ENCODE peak calls at places on chromosomes 3 and 15, in five cellular contexts. V is NB4, F is HFF-Myc, T is foreskin fibroblast, L is cardiac muscle cell. I is an unnamed sample.

GRCh38 chr15:87032291-87032690 is 952.6 kb downstream of the AGBL1 start:
- DNase-seq in V (no peak), F (no peak), T (no peak), L (no peak), I (no peak)

GRCh38 chr3:39000008-39000450 is 51.7 kb downstream of the SCN11A start:
- DNase-seq in V (peak), F (peak), T (peak), L (peak), I (peak)

GRCh38 chr15:55221090-55222011 is 24.6 kb upstream of the RSL24D1 start:
- DNase-seq in V (peak), F (peak), T (peak), L (peak), I (peak)

GRCh38 chr3:112699436-112699978 is 58.6 kb upstream of the CCDC80 start:
- DNase-seq in V (no peak), F (no peak), T (peak), L (no peak), I (no peak)

GRCh38 chr3:130841357-130841756 is 52.5 kb upstream of the ATP2C1 start:
- DNase-seq in V (no peak), F (no peak), T (no peak), L (no peak), I (no peak)

GRCh38 chr3:175410251-175410650 is 551.1 kb downstream of the NAALADL2 start:
- DNase-seq in V (no peak), F (peak), T (peak), L (no peak), I (no peak)

GRCh38 chr3:177754508-177754921 is 557.2 kb upstream of the TBL1XR1 start:
- DNase-seq in V (no peak), F (no peak), T (no peak), L (no peak), I (no peak)

GRCh38 chr3:14424711-14425573 is 22.5 kb downstream of the SLC6A6 start:
- DNase-seq in V (peak), F (no peak), T (peak), L (no peak), I (no peak)

GRCh38 chr15:74829991-74830390 is 3.6 kb downstream of the CPLX3 start:
- DNase-seq in V (no peak), F (no peak), T (no peak), L (no peak), I (no peak)

GRCh38 chr3:192273611-192274010 is 453.7 kb downstream of the FGF12 start:
- DNase-seq in V (no peak), F (no peak), T (no peak), L (no peak), I (no peak)

GRCh38 chr3:12522721-12523120 is 22.6 kb downstream of the MKRN2OS start:
- DNase-seq in V (no peak), F (no peak), T (no peak), L (no peak), I (no peak)

GRCh38 chr3:145704020-145704419 is 457.0 kb downstream of the PLOD2 start:
- DNase-seq in V (no peak), F (no peak), T (peak), L (no peak), I (no peak)

GRCh38 chr15:70281811-70282307 is 184.1 kb upstream of the TLE3 start:
- DNase-seq in V (peak), F (no peak), T (peak), L (no peak), I (no peak)

GRCh38 chr15:93566777-93567176 is 477.8 kb upstream of the RGMA start:
- DNase-seq in V (peak), F (no peak), T (no peak), L (no peak), I (no peak)

GRCh38 chr3:153087595-153088566 is 74.1 kb upstream of the RAP2B start:
- DNase-seq in V (no peak), F (peak), T (peak), L (no peak), I (peak)

GRCh38 chr15:31070867-31071266 is 30.7 kb downstream of the TRPM1 start:
- DNase-seq in V (no peak), F (no peak), T (no peak), L (no peak), I (no peak)

GRCh38 chr3:157527471-157527881 is 24.3 kb upstream of the VEPH1 start:
- DNase-seq in V (no peak), F (no peak), T (peak), L (no peak), I (no peak)

GRCh38 chr3:45795882-45796765 is at the start of gene SLC6A20:
- DNase-seq in V (no peak), F (no peak), T (peak), L (peak), I (no peak)

GRCh38 chr3:79766474-79767193 is 1.2 kb downstream of the ROBO1 start:
- DNase-seq in V (no peak), F (no peak), T (no peak), L (peak), I (no peak)

GRCh38 chr15:79091204-79091867 is 756 bp upstream of the RASGRF1 start:
- DNase-seq in V (peak), F (no peak), T (peak), L (peak), I (no peak)

GRCh38 chr3:196694202-196694638 is 17.8 kb downstream of the CEP19 start:
- DNase-seq in V (peak), F (no peak), T (peak), L (no peak), I (no peak)
- TF ChIP-seq CTCF in V (no peak), F (no peak), T (no peak), L (no peak), I (no peak)

DNA sequence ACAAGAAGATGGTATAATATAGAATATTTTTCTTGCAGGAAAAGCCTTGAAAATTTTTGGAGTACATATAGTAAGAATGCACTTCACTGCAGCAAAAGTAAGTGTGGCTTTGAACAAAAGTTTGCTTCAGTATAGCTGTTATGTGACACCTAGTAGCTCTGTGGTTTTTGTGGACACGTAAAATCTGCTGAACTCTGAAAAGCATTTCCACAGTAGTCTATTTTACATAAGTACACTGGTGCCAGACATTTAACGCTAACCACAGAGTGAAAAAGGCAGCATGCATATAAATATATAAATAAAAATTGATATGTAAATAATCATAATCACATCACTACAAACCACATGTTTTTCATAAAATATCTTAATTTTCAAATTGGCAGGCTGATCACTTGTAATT is 39.8 kb downstream of the CGGBP1 start:
- DNase-seq in V (no peak), F (no peak), T (no peak), L (no peak), I (peak)
- H3K4me3 ChIP-seq in V (no peak), F (no peak), T (no peak), L (no peak), I (no peak)

DNA sequence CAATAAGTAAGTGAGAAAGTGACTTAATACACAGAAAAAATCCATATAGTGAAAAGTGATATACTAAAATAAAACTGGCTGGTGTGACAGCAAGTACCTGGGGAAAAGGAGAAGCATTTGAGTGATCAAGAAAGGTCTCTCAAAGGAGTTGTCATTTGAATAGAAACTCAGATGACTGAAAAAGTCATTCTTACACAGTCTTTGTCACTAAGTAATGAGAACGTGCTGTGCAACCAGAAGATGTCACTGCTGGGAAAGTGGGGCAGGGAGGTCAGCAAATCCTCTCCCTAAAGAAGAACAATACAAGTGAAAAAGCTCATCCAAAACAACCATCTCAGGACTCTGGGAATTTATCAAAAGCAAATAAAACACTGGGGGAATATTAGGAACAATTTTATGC is 317.5 kb upstream of the TRIM42 start:
- DNase-seq in V (no peak), F (no peak), T (no peak), L (no peak), I (no peak)
- TF ChIP-seq CTCF in V (no peak), F (no peak), T (no peak), L (no peak), I (no peak)

GRCh38 chr3:151037746-151038145 is 47.7 kb upstream of the MED12L start:
- DNase-seq in V (no peak), F (peak), T (peak), L (no peak), I (peak)
- H3K4me3 ChIP-seq in V (no peak), F (no peak), T (no peak), L (no peak), I (no peak)